ENCODE peak calls at places on chromosome 5, in ten cellular contexts. Z, J, G, S, T, D, A, N, U and C are unnamed samples.

GRCh38 chr5:167254150-167254549 is 1037.3 kb upstream of the WWC1 start:
- DNase-seq in G (no peak), U (peak), T (no peak), D (no peak), N (no peak), A (no peak), S (no peak), Z (no peak), J (no peak), C (no peak)

GRCh38 chr5:133251296-133252132 is 199.7 kb downstream of the HSPA4 start:
- DNase-seq in Z (no peak), N (no peak), J (no peak), G (no peak), T (no peak), S (no peak), U (no peak), D (no peak), A (no peak), C (no peak)

GRCh38 chr5:176603091-176603490 is 6.9 kb downstream of the GPRIN1 start:
- DNase-seq in A (no peak), J (no peak), T (no peak), D (no peak), Z (no peak), S (no peak), N (no peak), G (no peak), U (no peak), C (no peak)

GRCh38 chr5:757931-758697 is 26.4 kb downstream of the ZDHHC11B start:
- DNase-seq in G (peak), N (no peak), Z (no peak), A (peak), J (no peak), S (peak), U (peak), T (peak), D (no peak), C (no peak)

GRCh38 chr5:138725885-138726457 is 27.3 kb upstream of the CTNNA1 start:
- DNase-seq in N (no peak), D (no peak), G (peak), U (peak), S (no peak), J (no peak), T (no peak), Z (no peak), A (no peak), C (no peak)

GRCh38 chr5:131252824-131253171 is 11.1 kb upstream of the CDC42SE2 start:
- DNase-seq in N (no peak), G (no peak), D (no peak), A (no peak), Z (peak), S (no peak), J (no peak), U (no peak), T (no peak), C (no peak)

GRCh38 chr5:10652151-10652550 is 88.3 kb downstream of the ANKRD33B start:
- DNase-seq in N (no peak), G (no peak), U (no peak), Z (peak), S (no peak), D (peak), J (peak), A (no peak), T (no peak), C (no peak)

GRCh38 chr5:54224083-54224836 is 86.1 kb downstream of the ARL15 start:
- DNase-seq in U (no peak), N (no peak), G (no peak), J (no peak), T (no peak), D (no peak), A (no peak), Z (no peak), S (no peak), C (no peak)

GRCh38 chr5:134537297-134537696 is 11.8 kb downstream of the JADE2 start:
- DNase-seq in G (no peak), N (no peak), D (no peak), U (no peak), T (no peak), Z (no peak), J (no peak), A (no peak), S (no peak), C (no peak)

GRCh38 chr5:55344392-55344992 is 36.7 kb downstream of the MTREX start:
- DNase-seq in U (peak), G (peak), J (peak), S (peak), T (peak), A (no peak), N (peak), D (peak), Z (peak), C (peak)

GRCh38 chr5:50711280-50711679 is 44.8 kb downstream of the PARP8 start:
- DNase-seq in J (peak), S (no peak), T (no peak), N (no peak), D (peak), Z (no peak), U (no peak), A (no peak), G (no peak), C (no peak)

GRCh38 chr5:121979691-121980090 is 17.9 kb downstream of the SRFBP1 start:
- DNase-seq in J (no peak), G (no peak), Z (no peak), T (no peak), U (no peak), D (peak), N (no peak), S (no peak), A (no peak), C (no peak)

GRCh38 chr5:81233080-81233634 is at the start of gene CKMT2:
- DNase-seq in T (peak), N (no peak), D (peak), A (no peak), J (no peak), Z (peak), G (peak), S (peak), U (peak), C (no peak)

GRCh38 chr5:162068412-162068811 is 839 bp downstream of the GABRG2 start:
- DNase-seq in S (peak), D (no peak), N (no peak), T (peak), G (no peak), U (peak), J (no peak), A (no peak), Z (no peak), C (no peak)

GRCh38 chr5:111194925-111195324 is 29.3 kb upstream of the CAMK4 start:
- DNase-seq in S (no peak), A (no peak), G (no peak), T (no peak), Z (no peak), J (peak), D (peak), U (no peak), N (no peak), C (no peak)

GRCh38 chr5:52777186-52777585 is 10.5 kb upstream of the ITGA1 start:
- DNase-seq in N (no peak), G (no peak), U (no peak), T (no peak), J (no peak), S (no peak), D (no peak), Z (peak), A (no peak), C (no peak)

GRCh38 chr5:14971864-14972263 is 100.3 kb upstream of the ANKH start:
- DNase-seq in Z (no peak), G (no peak), N (no peak), T (no peak), J (no peak), A (no peak), S (no peak), D (no peak), U (no peak), C (no peak)

GRCh38 chr5:16550316-16550952 is 66.4 kb downstream of the RETREG1 start:
- DNase-seq in J (peak), S (peak), A (no peak), G (no peak), Z (peak), D (peak), T (peak), N (no peak), U (peak), C (no peak)

GRCh38 chr5:176319827-176320554 is 41.6 kb downstream of the KIAA1191 start:
- DNase-seq in A (no peak), U (no peak), G (no peak), Z (no peak), T (no peak), N (no peak), D (peak), J (peak), S (peak), C (no peak)

GRCh38 chr5:36060516-36060885 is 6.2 kb downstream of the UGT3A2 start:
- DNase-seq in A (no peak), J (no peak), U (no peak), N (no peak), T (no peak), S (no peak), G (no peak), D (no peak), Z (no peak), C (no peak)

GRCh38 chr5:128169369-128170017 is 85.9 kb downstream of the SLC12A2 start:
- DNase-seq in G (no peak), A (no peak), Z (no peak), S (no peak), U (no peak), T (no peak), J (no peak), N (no peak), D (no peak), C (no peak)

GRCh38 chr5:15026011-15026481 is 154.5 kb upstream of the ANKH start:
- DNase-seq in T (no peak), Z (no peak), J (peak), D (peak), A (no peak), G (no peak), N (no peak), S (no peak), U (no peak), C (no peak)

DNA sequence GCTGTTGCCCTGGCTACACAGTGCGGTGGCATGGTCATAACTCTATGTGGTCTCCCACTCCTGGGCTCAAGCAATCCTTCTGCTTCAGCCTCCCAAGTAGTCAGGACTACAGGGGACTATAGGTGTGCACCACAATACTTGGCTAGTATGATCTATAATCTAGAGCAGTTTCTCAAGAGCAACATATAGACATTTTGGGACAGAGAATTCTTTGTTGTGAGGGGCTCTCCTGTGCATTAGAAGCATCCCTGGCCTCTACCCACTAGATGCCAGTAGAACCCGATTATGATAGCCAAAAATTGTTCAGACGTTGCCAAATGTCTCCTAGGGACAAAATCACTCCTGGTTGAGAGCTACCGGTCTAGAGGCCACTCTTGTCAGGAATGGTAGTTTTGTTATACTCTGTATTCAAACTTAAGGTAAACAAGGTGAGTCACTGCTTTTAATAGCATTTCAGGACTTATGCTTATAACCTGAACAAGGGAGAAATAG is 7.2 kb downstream of the ANKHD1 start:
- DNase-seq in S (no peak), D (no peak), Z (no peak), U (no peak), J (no peak), N (no peak), T (no peak), A (no peak), G (no peak), C (no peak)
- TF ChIP-seq CTCF in S (no peak), D (no peak), Z (no peak), U (no peak), J (no peak), N (no peak), T (no peak), A (no peak), G (no peak), C (no peak)

DNA sequence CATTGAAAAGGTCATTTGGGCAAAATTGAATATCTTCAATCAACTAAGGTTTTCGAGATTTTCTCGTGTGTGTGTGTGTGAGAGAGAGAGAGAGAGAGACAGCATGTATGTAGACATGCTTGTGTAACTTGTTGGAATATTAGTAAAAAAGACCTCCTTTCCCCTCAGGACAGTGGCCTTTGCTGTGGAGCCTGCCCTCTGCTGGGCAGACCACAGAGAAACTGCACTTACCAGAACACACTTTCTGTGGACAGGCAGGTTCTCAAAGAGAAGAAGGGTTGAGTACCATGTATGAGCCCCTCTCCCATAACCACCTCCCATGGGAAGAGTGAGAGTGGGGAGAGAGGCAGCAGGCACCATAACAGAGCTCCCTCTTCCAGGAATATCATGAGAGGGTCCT is 45.6 kb downstream of the CFAP90 start:
- DNase-seq in S (no peak), A (no peak), N (no peak), U (peak), T (no peak), Z (no peak), J (peak), G (no peak), D (no peak), C (no peak)
- TF ChIP-seq CTCF in S (peak), A (no peak), N (no peak), U (peak), T (peak), Z (peak), J (peak), G (no peak), D (peak), C (peak)

DNA sequence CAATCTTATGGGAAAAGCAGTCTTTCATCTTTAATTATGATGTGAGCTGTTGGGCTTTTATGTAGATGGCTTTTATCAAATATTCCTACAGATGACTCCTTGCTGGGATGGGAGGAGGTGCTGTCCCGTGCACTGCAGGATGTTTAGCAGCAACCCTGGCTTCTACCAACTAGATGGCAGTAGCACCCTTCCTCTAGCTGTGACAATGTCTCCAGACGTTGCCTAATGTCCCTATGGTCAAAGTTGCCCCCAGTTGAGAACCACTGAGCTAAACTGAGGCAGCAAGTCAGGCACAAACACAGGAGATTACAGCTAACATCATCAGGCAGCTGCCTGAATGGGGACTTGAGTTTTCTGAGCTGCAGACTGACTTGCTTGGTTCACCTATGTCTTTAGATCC is 401.9 kb upstream of the PDE4D start:
- DNase-seq in G (no peak), T (peak), Z (peak), J (peak), A (no peak), D (peak), N (no peak), S (peak), U (peak), C (no peak)
- TF ChIP-seq CTCF in G (no peak), T (peak), Z (no peak), J (peak), A (peak), D (peak), N (peak), S (peak), U (peak), C (peak)

DNA sequence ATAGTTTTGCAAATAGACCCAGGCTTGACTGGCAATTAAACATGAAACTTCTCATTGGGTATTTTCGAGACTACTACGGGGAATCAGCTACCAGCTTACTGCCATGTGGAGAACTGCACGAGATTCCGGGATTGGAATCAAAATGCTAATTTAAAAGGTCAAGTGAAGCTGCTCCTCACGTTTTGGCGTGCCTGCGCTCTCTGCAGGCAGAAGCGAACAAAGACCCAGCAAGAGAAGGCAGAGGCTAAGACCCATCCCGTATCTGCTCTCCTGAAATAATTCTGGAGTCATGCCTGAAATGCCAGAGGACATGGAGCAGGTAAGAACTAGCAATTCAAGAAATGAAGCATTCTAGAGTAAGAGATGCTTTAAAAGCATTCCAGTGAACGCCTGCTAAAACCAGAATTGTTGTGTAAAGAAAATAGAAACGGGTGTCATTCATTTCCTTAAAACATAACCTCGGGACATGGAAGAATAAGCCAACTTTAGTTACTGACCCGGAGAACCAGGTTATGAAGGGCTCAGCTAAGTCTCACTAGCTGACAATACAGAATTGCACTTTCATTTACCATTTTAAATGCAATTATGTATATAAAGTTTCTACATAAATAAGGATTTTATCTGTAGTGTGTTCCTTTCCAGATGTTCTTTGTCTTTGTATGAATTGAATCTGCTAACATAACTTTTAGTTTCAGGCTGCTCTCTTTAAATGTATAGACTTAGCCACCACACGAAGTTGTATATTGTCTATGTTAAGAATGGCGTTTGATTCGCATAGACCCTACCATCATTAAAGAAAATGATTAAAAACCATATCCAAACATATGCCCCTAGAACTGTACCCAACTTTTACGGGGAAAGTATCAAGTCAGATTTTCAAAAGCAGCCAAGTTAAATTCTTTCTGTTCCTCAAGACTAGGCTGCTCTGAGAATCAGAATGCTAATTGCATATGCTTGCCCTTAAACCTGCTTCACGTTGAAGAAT is 2.0 kb upstream of the MAT2B start:
- DNase-seq in U (peak), D (peak), S (peak), N (no peak), Z (peak), G (peak), A (no peak), J (peak), T (peak), C (peak)
- TF ChIP-seq CTCF in U (peak), D (peak), S (peak), N (peak), Z (peak), G (peak), A (peak), J (peak), T (no peak), C (peak)

DNA sequence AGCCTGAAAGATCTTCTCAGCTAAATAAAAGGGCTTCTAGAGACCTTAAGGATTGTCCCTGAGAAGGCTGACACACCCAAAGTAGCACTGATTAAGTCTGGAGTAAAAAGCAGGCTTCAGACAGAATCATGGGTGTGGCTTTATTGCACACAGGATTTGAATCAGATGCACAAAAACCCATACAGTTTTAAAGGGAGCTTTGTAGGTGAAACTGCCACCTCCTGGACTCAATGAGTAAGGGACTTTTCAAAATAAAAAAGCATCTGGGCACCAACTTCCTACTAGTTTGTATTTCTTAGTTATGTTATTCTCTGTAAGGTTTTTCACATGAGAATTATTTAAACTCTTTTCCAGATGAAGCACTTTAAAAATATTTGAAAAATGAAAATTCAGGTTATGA is 129.4 kb downstream of the EDIL3 start:
- DNase-seq in Z (peak), U (peak), G (no peak), J (peak), D (peak), S (no peak), N (no peak), A (no peak), T (no peak), C (peak)
- TF ChIP-seq CTCF in Z (peak), U (peak), G (no peak), J (peak), D (peak), S (peak), N (peak), A (no peak), T (peak), C (peak)

GRCh38 chr5:172641359-172642045 is 439 bp downstream of the NEURL1B start:
- DNase-seq in Z (no peak), A (no peak), S (peak), U (peak), N (no peak), J (no peak), T (peak), D (no peak), G (peak), C (no peak)
- TF ChIP-seq CTCF in Z (no peak), A (no peak), S (peak), U (peak), N (peak), J (peak), T (no peak), D (no peak), G (no peak), C (peak)

GRCh38 chr5:149913449-149914419 is 30.9 kb downstream of the PDE6A start:
- DNase-seq in G (no peak), U (peak), A (no peak), Z (peak), N (no peak), J (no peak), T (no peak), D (no peak), S (no peak), C (no peak)
- TF ChIP-seq CTCF in G (no peak), U (no peak), A (no peak), Z (no peak), N (no peak), J (no peak), T (no peak), D (no peak), S (no peak), C (no peak)

GRCh38 chr5:156394642-156395393 is 67.9 kb downstream of the SGCD start:
- DNase-seq in A (no peak), N (no peak), G (no peak), Z (no peak), U (peak), J (peak), T (no peak), S (no peak), D (peak), C (no peak)

GRCh38 chr5:156388233-156388632 is 61.3 kb downstream of the SGCD start:
- DNase-seq in J (no peak), T (no peak), G (no peak), N (no peak), U (no peak), D (no peak), Z (no peak), A (no peak), S (no peak), C (no peak)

GRCh38 chr5:156386976-156387375 is 60.0 kb downstream of the SGCD start:
- DNase-seq in T (no peak), A (no peak), U (no peak), D (no peak), J (no peak), G (no peak), N (no peak), Z (no peak), S (peak), C (no peak)

GRCh38 chr5:156393980-156394379 is 67.0 kb downstream of the SGCD start:
- DNase-seq in J (no peak), A (no peak), D (no peak), G (no peak), S (no peak), U (no peak), N (no peak), T (no peak), Z (no peak), C (no peak)

GRCh38 chr5:156391139-156391538 is 64.2 kb downstream of the SGCD start:
- DNase-seq in T (no peak), J (peak), U (no peak), Z (no peak), A (no peak), S (no peak), D (peak), G (no peak), N (peak), C (no peak)
- TF ChIP-seq CTCF in T (no peak), J (no peak), U (no peak), Z (no peak), A (no peak), S (no peak), D (no peak), G (no peak), N (no peak), C (no peak)